ENCODE peak calls at places on chromosomes 4 and X, in nine cellular contexts. T, U, O, E, B, Z, F, I and Y are unnamed samples.

GRCh38 chrX:71623714-71624113 is 5.4 kb upstream of the CXCR3 start:
- DNase-seq in O (no peak), E (no peak), I (no peak), Z (no peak), F (no peak), T (no peak), B (no peak), U (no peak), Y (no peak)

GRCh38 chr4:161247831-161248230 is 916.0 kb downstream of the FSTL5 start:
- DNase-seq in T (no peak), F (no peak), I (no peak), E (peak; percentile 33), U (no peak), Z (no peak), O (no peak), B (no peak), Y (no peak)

GRCh38 chr4:24970635-24971034 is 57.8 kb upstream of the CCDC149 start:
- DNase-seq in Z (no peak), T (no peak), B (no peak), U (no peak), E (no peak), O (no peak), I (no peak), F (no peak), Y (no peak)

GRCh38 chr4:6331018-6331417 is 61.4 kb downstream of the WFS1 start:
- DNase-seq in U (peak; percentile 37), E (peak; percentile 24), Z (peak; percentile 53), T (no peak), F (peak; percentile 25), I (no peak), O (no peak), B (no peak), Y (no peak)

GRCh38 chr4:43369036-43369594 is 476.6 kb downstream of the GRXCR1 start:
- DNase-seq in T (no peak), O (no peak), B (no peak), Z (no peak), U (no peak), F (no peak), E (no peak), I (no peak), Y (no peak)

GRCh38 chr4:1910643-1911042 is 39.5 kb downstream of the NSD2 start:
- DNase-seq in B (no peak), O (no peak), Z (peak; percentile 70), U (peak; percentile 59), E (peak; percentile 50), T (no peak), F (peak; percentile 69), I (no peak), Y (peak; percentile 56)

GRCh38 chrX:103607385-103608304 is at the start of gene TCEAL3:
- DNase-seq in E (peak; percentile 61), T (no peak), B (peak; percentile 69), I (peak; percentile 22), F (peak; percentile 43), U (peak; percentile 69), Z (peak; percentile 8), O (peak; percentile 8), Y (peak; percentile 76)

GRCh38 chrX:72202792-72203401 is 21.3 kb downstream of the PIN4 start:
- DNase-seq in U (no peak), T (no peak), O (no peak), Z (no peak), I (no peak), F (no peak), B (no peak), E (no peak), Y (no peak)

GRCh38 chr4:6782147-6782845 is at the start of gene KIAA0232:
- DNase-seq in I (peak; percentile 85), Z (peak; percentile 84), F (peak; percentile 97), E (peak; percentile 81), U (peak; percentile 98), B (peak; percentile 94), O (peak; percentile 82), T (peak; percentile 89), Y (peak; percentile 93)

GRCh38 chr4:138507527-138507926 is 265.4 kb upstream of the SLC7A11 start:
- DNase-seq in O (no peak), U (peak; percentile 38), E (no peak), F (peak; percentile 81), Z (no peak), B (no peak), I (no peak), T (no peak), Y (no peak)